ENCODE peak calls at places on chromosomes 16 and 17, in nine cellular contexts. E is SJSA1; H is upper lobe of right lung; D is effector memory CD4-positive, alpha-beta T cell; N is K562; J is endothelial cell of umbilical vein; M is brain microvascular endothelial cell; K is keratinocyte; X is colonic mucosa. Z is an unnamed sample.

GRCh38 chr16:60458255-60458654 is 1578.0 kb downstream of the CDH8 start:
- DNase-seq in E (no peak), H (no peak), D (no peak), N (no peak), J (no peak), M (no peak), K (no peak), X (no peak), Z (no peak)

GRCh38 chr17:33218657-33219298 is 74.3 kb downstream of the ASIC2 start:
- DNase-seq in E (peak; percentile 6), H (no peak), D (no peak), N (no peak), J (no peak), M (no peak), K (no peak), X (no peak), Z (no peak)

GRCh38 chr17:75011788-75012319 is 616 bp upstream of the MRPL58 start:
- DNase-seq in E (no peak), H (no peak), D (no peak), N (no peak), J (peak; percentile 32), M (peak; percentile 54), K (no peak), X (peak; percentile 75), Z (peak; percentile 81)

GRCh38 chr17:5203908-5204294 is 12.2 kb upstream of the ZNF594 start:
- DNase-seq in E (no peak), H (no peak), D (no peak), N (no peak), J (no peak), M (peak; percentile 39), K (no peak), X (no peak), Z (no peak)

GRCh38 chr17:50308666-50309065 is 34.4 kb downstream of the TMEM92 start:
- DNase-seq in E (no peak), H (no peak), D (no peak), N (no peak), J (no peak), M (no peak), K (no peak), X (no peak), Z (no peak)

GRCh38 chr16:27317320-27317719 is 3.5 kb downstream of the IL4R start:
- DNase-seq in E (no peak), H (no peak), D (no peak), N (no peak), J (no peak), M (no peak), K (peak; percentile 54), X (no peak), Z (peak; percentile 14)

GRCh38 chr16:31113420-31114124 is 3.9 kb upstream of the KAT8 start:
- DNase-seq in E (no peak), H (no peak), D (no peak), N (no peak), J (peak; percentile 13), M (no peak), K (no peak), X (no peak), Z (no peak)

GRCh38 chr16:49552273-49552928 is 178.8 kb downstream of the C16orf78 start:
- DNase-seq in E (no peak), H (no peak), D (no peak), N (no peak), J (no peak), M (no peak), K (no peak), X (no peak), Z (no peak)

GRCh38 chr17:81693491-81694360 is 9.4 kb upstream of the MRPL12 start:
- DNase-seq in E (no peak), H (no peak), D (no peak), N (no peak), J (no peak), M (no peak), K (no peak), X (no peak), Z (no peak)

GRCh38 chr16:28106467-28106866 is 43.0 kb upstream of the GSG1L start:
- DNase-seq in E (no peak), H (no peak), D (no peak), N (no peak), J (no peak), M (no peak), K (no peak), X (no peak), Z (no peak)

GRCh38 chr16:19997734-19998133 is 76.0 kb downstream of the GPR139 start:
- DNase-seq in E (no peak), H (no peak), D (no peak), N (no peak), J (no peak), M (no peak), K (no peak), X (no peak), Z (no peak)

GRCh38 chr17:48997827-48998556 is 807 bp downstream of the IGF2BP1 start:
- DNase-seq in E (no peak), H (no peak), D (no peak), N (peak; percentile 80), J (peak; percentile 35), M (no peak), K (no peak), X (no peak), Z (no peak)

GRCh38 chr16:9090101-9090959 is 1.1 kb upstream of the HAPSTR1 start:
- DNase-seq in E (no peak), H (peak; percentile 81), D (peak; percentile 13), N (peak; percentile 58), J (peak; percentile 30), M (no peak), K (no peak), X (peak; percentile 42), Z (peak; percentile 40)

GRCh38 chr16:70576431-70577255 is 53.0 kb downstream of the SF3B3 start:
- DNase-seq in E (no peak), H (no peak), D (no peak), N (peak; percentile 25), J (peak; percentile 85), M (peak; percentile 33), K (no peak), X (peak; percentile 31), Z (no peak)

GRCh38 chr16:21646721-21647561 is 5.5 kb downstream of the IGSF6 start:
- DNase-seq in E (peak; percentile 15), H (no peak), D (peak; percentile 61), N (no peak), J (no peak), M (no peak), K (no peak), X (peak; percentile 24), Z (no peak)

GRCh38 chr16:15509593-15510520 is 75.5 kb downstream of the BMERB1 start:
- DNase-seq in E (peak; percentile 57), H (no peak), D (no peak), N (no peak), J (no peak), M (peak; percentile 82), K (no peak), X (no peak), Z (no peak)

GRCh38 chr17:77534137-77534536 is 393.4 kb downstream of the SEC14L1 start:
- DNase-seq in E (no peak), H (no peak), D (no peak), N (no peak), J (no peak), M (no peak), K (no peak), X (no peak), Z (no peak)

GRCh38 chr17:77535892-77536291 is 395.1 kb downstream of the SEC14L1 start:
- DNase-seq in E (no peak), H (no peak), D (no peak), N (no peak), J (no peak), M (no peak), K (no peak), X (no peak), Z (no peak)

GRCh38 chr17:77531641-77532040 is 390.9 kb downstream of the SEC14L1 start:
- DNase-seq in E (no peak), H (peak; percentile 40), D (no peak), N (no peak), J (no peak), M (no peak), K (no peak), X (no peak), Z (no peak)

GRCh38 chr17:77537566-77537965 is 396.8 kb downstream of the SEC14L1 start:
- DNase-seq in E (no peak), H (no peak), D (no peak), N (no peak), J (no peak), M (no peak), K (no peak), X (no peak), Z (no peak)

GRCh38 chr17:77535435-77535834 is 394.7 kb downstream of the SEC14L1 start:
- DNase-seq in E (no peak), H (peak; percentile 45), D (no peak), N (no peak), J (no peak), M (no peak), K (no peak), X (no peak), Z (no peak)
- H3K27ac ChIP-seq in E (no peak overlapping the region), H (no peak overlapping the region), D (no peak overlapping the region), N (no peak overlapping the region), J (no peak overlapping the region), M (no peak overlapping the region), K (no peak overlapping the region), X (no peak overlapping the region), Z (no peak overlapping the region)

DNA sequence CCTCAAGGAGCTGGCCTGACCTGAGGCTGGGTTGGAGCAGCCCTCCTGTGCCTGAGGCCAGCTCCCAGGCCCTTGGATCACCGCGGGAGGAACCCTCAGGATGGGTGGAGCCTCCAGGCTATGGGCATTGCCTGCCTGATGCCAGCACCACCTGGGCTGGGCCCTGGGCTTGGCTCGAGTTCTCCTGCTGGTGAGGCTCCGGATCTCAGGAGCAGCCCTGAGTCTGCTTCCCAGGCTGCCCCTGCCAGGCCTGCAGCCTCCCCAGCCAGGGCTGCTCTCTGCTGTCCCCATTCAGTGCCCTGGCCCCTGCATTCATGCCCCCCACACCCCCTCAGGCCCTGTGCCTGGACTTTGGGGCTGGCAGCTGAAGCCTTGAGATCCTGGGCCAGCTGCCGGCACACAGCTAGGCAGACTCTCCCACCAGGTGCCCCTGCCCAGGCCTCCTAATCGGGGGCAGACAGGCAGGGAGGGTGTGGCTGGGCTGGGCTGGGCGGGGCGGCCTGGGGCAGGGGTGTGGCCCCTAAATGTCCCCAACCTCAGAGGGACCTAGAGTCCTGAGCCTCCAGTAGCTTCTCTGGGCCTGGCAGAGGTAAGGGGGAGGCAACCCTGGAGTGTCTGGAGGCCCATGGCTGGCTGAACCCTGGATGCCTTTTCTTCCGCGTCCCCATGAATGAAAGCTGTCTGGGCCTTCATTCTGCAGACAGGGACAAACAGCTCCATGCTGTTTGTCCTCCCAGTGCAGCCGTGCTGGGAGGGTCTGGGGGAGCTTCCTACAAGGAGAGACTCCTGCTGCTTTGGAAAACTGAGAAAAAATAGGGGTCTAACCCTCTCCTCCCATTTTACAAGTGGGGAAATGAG is 1.1 kb upstream of the PIGQ start:
- DNase-seq in E (no peak), H (no peak), D (no peak), N (peak; percentile 81), J (no peak), M (no peak), K (no peak), X (peak; percentile 62), Z (no peak)
- H3K4me3 ChIP-seq in E (no peak overlapping the region), H (peak overlapping the region; percentile 85), D (peak overlapping the region; percentile 64), N (peak overlapping the region; percentile 99), J (no peak overlapping the region), M (no peak overlapping the region), K (no peak overlapping the region), X (peak overlapping the region; percentile 84), Z (peak overlapping the region; percentile 80)

GRCh38 chr17:2386400-2387085 is 14.3 kb downstream of the MNT start:
- DNase-seq in E (no peak), H (no peak), D (no peak), N (no peak), J (no peak), M (no peak), K (no peak), X (peak; percentile 84), Z (no peak)
- H3K27ac ChIP-seq in E (no peak overlapping the region), H (no peak overlapping the region), D (no peak overlapping the region), N (no peak overlapping the region), J (no peak overlapping the region), M (no peak overlapping the region), K (no peak overlapping the region), X (no peak overlapping the region), Z (no peak overlapping the region)

GRCh38 chr17:17670701-17671319 is 10.4 kb upstream of the RAI1 start:
- DNase-seq in E (no peak), H (no peak), D (no peak), N (no peak), J (no peak), M (no peak), K (no peak), X (peak; percentile 47), Z (no peak)
- H3K4me3 ChIP-seq in E (no peak overlapping the region), H (no peak overlapping the region), D (no peak overlapping the region), N (no peak overlapping the region), J (no peak overlapping the region), M (no peak overlapping the region), K (no peak overlapping the region), X (no peak overlapping the region), Z (no peak overlapping the region)

Z was measured in uterus.